ENCODE peak calls at places on chromosomes 7 and 10, in four cellular contexts. I is coronary artery, A is NCI-H345, U is brain pericyte. C is an unnamed sample.

GRCh38 chr10:788796-789748 is 99.6 kb upstream of the DIP2C start:
- DNase-seq in I (peak), A (no peak), U (no peak), C (no peak)

GRCh38 chr7:142636751-142637150 is 112.5 kb upstream of the PRSS1 start:
- DNase-seq in I (no peak), A (no peak), U (no peak), C (no peak)

GRCh38 chr10:108180883-108181282 is 1016.4 kb upstream of the SORCS1 start:
- DNase-seq in I (no peak), A (no peak), U (no peak), C (no peak)

GRCh38 chr7:112023282-112023681 is 182.9 kb downstream of the DOCK4 start:
- DNase-seq in I (no peak), A (no peak), U (no peak), C (no peak)

GRCh38 chr10:131653550-131654470 is 247.0 kb upstream of the PPP2R2D start:
- DNase-seq in I (peak), A (no peak), U (no peak), C (peak)

GRCh38 chr10:113788604-113789083 is 37.2 kb downstream of the PLEKHS1 start:
- DNase-seq in I (no peak), A (no peak), U (peak), C (no peak)

GRCh38 chr7:116227678-116228239 is 17.4 kb downstream of the TES start:
- DNase-seq in I (no peak), A (no peak), U (peak), C (no peak)

GRCh38 chr7:128832880-128833147 is 2.6 kb downstream of the FLNC start:
- DNase-seq in I (no peak), A (no peak), U (no peak), C (no peak)

GRCh38 chr7:88759216-88759955 is at the start of gene ZNF804B:
- DNase-seq in I (no peak), A (peak), U (no peak), C (peak)

GRCh38 chr10:18087398-18087797 is 52.8 kb upstream of the CACNB2 start:
- DNase-seq in I (no peak), A (no peak), U (no peak), C (no peak)

GRCh38 chr10:114243661-114244060 is 4.6 kb downstream of the VWA2 start:
- DNase-seq in I (no peak), A (no peak), U (no peak), C (no peak)

GRCh38 chr10:49407552-49408137 is 11.8 kb upstream of the DRGX start:
- DNase-seq in I (peak), A (peak), U (peak), C (no peak)

GRCh38 chr7:116652793-116653192 is 19.2 kb upstream of the MET start:
- DNase-seq in I (no peak), A (no peak), U (no peak), C (no peak)

GRCh38 chr10:58701398-58702135 is 188.9 kb downstream of the BICC1 start:
- DNase-seq in I (no peak), A (no peak), U (peak), C (no peak)

GRCh38 chr7:148698397-148699023 is at the start of gene CUL1:
- DNase-seq in I (peak), A (peak), U (no peak), C (peak)